ENCODE peak calls at places on chromosome 3, in four cellular contexts. A is upper lobe of left lung, U is vagina, F is suprapubic skin. T is an unnamed sample.

GRCh38 chr3:17115186-17115585 is 230.4 kb downstream of the PLCL2 start:
- DNase-seq in A (no peak), U (no peak), F (no peak), T (no peak)

GRCh38 chr3:46423588-46423987 is 16.5 kb downstream of the CCRL2 start:
- DNase-seq in A (no peak), U (no peak), F (no peak), T (no peak)

GRCh38 chr3:133880886-133881455 is 14.7 kb downstream of the RAB6B start:
- DNase-seq in A (no peak), U (peak; percentile 70), F (no peak), T (peak; percentile 15)

GRCh38 chr3:195081242-195081963 is 189.6 kb downstream of the XXYLT1 start:
- DNase-seq in A (no peak), U (no peak), F (no peak), T (peak; percentile 63)

GRCh38 chr3:118487734-118488133 is 546.9 kb downstream of the IGSF11 start:
- DNase-seq in A (no peak), U (no peak), F (no peak), T (no peak)

GRCh38 chr3:157493627-157494550 is 9.3 kb downstream of the VEPH1 start:
- DNase-seq in A (no peak), U (no peak), F (no peak), T (no peak)

GRCh38 chr3:113536627-113537101 is 4.3 kb downstream of the SIDT1 start:
- DNase-seq in A (no peak), U (no peak), F (no peak), T (no peak)

GRCh38 chr3:156211583-156211982 is 91.2 kb downstream of the KCNAB1 start:
- DNase-seq in A (no peak), U (no peak), F (no peak), T (no peak)

GRCh38 chr3:17032407-17033034 is 147.8 kb downstream of the PLCL2 start:
- DNase-seq in A (no peak), U (no peak), F (no peak), T (no peak)

GRCh38 chr3:43213631-43214030 is 72.7 kb upstream of the SNRK start:
- DNase-seq in A (no peak), U (no peak), F (no peak), T (no peak)

GRCh38 chr3:51031666-51032065 is 353.4 kb upstream of the MANF start:
- DNase-seq in A (no peak), U (no peak), F (no peak), T (no peak)

GRCh38 chr3:155946178-155946577 is 75.7 kb downstream of the GMPS start:
- DNase-seq in A (no peak), U (no peak), F (no peak), T (no peak)

GRCh38 chr3:55854395-55854994 is 367.4 kb upstream of the WNT5A start:
- DNase-seq in A (peak; percentile 4), U (no peak), F (no peak), T (no peak)

GRCh38 chr3:49901351-49902339 is 2.0 kb downstream of the MST1R start:
- DNase-seq in A (no peak), U (no peak), F (no peak), T (no peak)

GRCh38 chr3:197539651-197540051 is 16.1 kb downstream of the BDH1 start:
- DNase-seq in A (no peak), U (no peak), F (peak; percentile 61), T (no peak)

GRCh38 chr3:12486916-12487315 is 2.6 kb downstream of the TSEN2 start:
- DNase-seq in A (no peak), U (no peak), F (no peak), T (no peak)

GRCh38 chr3:121481116-121481895 is 64.5 kb downstream of the POLQ start:
- DNase-seq in A (no peak), U (no peak), F (no peak), T (no peak)

GRCh38 chr3:167110906-167111305 is 269.2 kb downstream of the ZBBX start:
- DNase-seq in A (no peak), U (no peak), F (no peak), T (no peak)

GRCh38 chr3:53940651-53941050 is 49.0 kb upstream of the SELENOK start:
- DNase-seq in A (no peak), U (no peak), F (no peak), T (no peak)

GRCh38 chr3:122313261-122313660 is 11.8 kb upstream of the CSTA start:
- DNase-seq in A (no peak), U (no peak), F (no peak), T (no peak)

GRCh38 chr3:35664460-35664919 is 25.2 kb downstream of the ARPP21 start:
- DNase-seq in A (peak; percentile 63), U (no peak), F (no peak), T (peak; percentile 31)

GRCh38 chr3:94365006-94365405 is 302.1 kb downstream of the NSUN3 start:
- DNase-seq in A (no peak), U (no peak), F (no peak), T (no peak)

GRCh38 chr3:15820911-15821310 is 23.1 kb upstream of the ANKRD28 start:
- DNase-seq in A (no peak), U (no peak), F (no peak), T (no peak)

GRCh38 chr3:55507808-55508207 is 20.7 kb upstream of the WNT5A start:
- DNase-seq in A (no peak), U (no peak), F (no peak), T (no peak)

GRCh38 chr3:88807471-88808090 is 299.8 kb upstream of the EPHA3 start:
- DNase-seq in A (no peak), U (no peak), F (no peak), T (no peak)

GRCh38 chr3:42699511-42699971 is 3.1 kb downstream of the HHATL start:
- DNase-seq in A (no peak), U (peak; percentile 74), F (no peak), T (peak; percentile 17)

GRCh38 chr3:16378920-16379319 is 113.9 kb downstream of the OXNAD1 start:
- DNase-seq in A (no peak), U (no peak), F (no peak), T (no peak)

GRCh38 chr3:177618873-177619771 is 421.8 kb upstream of the TBL1XR1 start:
- DNase-seq in A (no peak), U (no peak), F (no peak), T (no peak)

GRCh38 chr3:129343643-129344360 is 65.1 kb downstream of the HMCES start:
- DNase-seq in A (peak; percentile 90), U (no peak), F (peak; percentile 63), T (peak; percentile 56)

GRCh38 chr3:57856675-57857074 is 100.6 kb downstream of the SLMAP start:
- DNase-seq in A (no peak), U (no peak), F (no peak), T (no peak)
- TF ChIP-seq CTCF in A (no peak), U (no peak), F (no peak), T (no peak)

DNA sequence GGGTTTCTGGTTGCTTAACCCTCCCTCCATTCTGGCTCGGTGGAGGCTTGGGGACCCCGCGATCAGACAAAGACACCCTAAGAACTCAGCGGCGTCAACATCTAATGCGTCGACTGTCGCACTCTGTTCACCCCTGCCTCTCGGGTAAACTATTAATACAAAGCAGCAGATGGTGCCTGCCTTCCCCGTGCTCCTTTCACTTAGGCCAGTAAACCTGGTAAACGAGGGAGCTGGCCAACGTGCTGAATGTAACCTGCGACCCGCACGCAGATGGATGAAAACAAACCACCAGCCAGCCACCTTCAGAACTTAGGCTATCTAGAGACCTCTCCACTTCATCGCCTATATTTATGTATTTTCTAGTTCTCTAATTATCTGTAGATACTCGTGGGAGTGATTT is 848 bp upstream of the CADPS start:
- DNase-seq in A (no peak), U (no peak), F (no peak), T (no peak)
- H3K4me3 ChIP-seq in A (no peak overlapping the region), U (no peak overlapping the region), F (no peak overlapping the region), T (peak overlapping the region; percentile 18)

GRCh38 chr3:39407773-39408492 is 1.4 kb downstream of the RPSA start:
- DNase-seq in A (no peak), U (no peak), F (no peak), T (no peak)

GRCh38 chr3:39408493-39409372 is 2.2 kb downstream of the RPSA start:
- DNase-seq in A (no peak), U (no peak), F (no peak), T (no peak)

GRCh38 chr3:39409514-39410136 is 3.1 kb downstream of the RPSA start:
- DNase-seq in A (no peak), U (no peak), F (no peak), T (no peak)

GRCh38 chr3:39412668-39413260 is 6.2 kb downstream of the RPSA start:
- DNase-seq in A (no peak), U (no peak), F (no peak), T (no peak)

GRCh38 chr3:39410893-39411292 is 4.4 kb downstream of the RPSA start:
- DNase-seq in A (no peak), U (no peak), F (no peak), T (no peak)
- TF ChIP-seq POLR2AphosphoS5 in A (no peak), U (no peak), F (no peak), T (no peak)

GRCh38 chr3:170734043-170734736 is 135.8 kb downstream of the RPL22L1 start:
- DNase-seq in A (no peak), U (no peak), F (no peak), T (no peak)
- TF ChIP-seq CTCF in A (no peak), U (no peak), F (no peak), T (no peak)

DNA sequence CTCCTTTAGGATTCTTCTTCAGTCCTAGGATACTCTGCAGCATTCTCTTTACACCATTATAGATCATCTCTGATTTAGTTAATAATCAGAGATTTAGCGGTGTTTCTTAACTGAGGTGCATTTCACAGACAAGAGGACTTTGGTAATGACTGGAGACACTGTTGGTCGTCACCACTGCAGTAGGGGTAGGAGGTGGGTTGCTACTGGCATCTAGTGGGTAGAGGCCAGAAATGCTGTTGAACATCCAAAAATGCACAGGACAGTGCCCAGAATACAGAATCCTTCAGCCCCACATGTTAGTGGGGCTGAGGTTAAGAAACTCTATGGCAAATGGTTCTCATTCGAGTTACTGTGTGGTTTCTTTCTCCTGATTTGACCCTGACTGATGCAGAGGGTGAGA is 80.4 kb upstream of the LMCD1 start:
- DNase-seq in A (no peak), U (no peak), F (no peak), T (no peak)
- H3K4me3 ChIP-seq in A (no peak overlapping the region), U (no peak overlapping the region), F (no peak overlapping the region), T (no peak overlapping the region)

DNA sequence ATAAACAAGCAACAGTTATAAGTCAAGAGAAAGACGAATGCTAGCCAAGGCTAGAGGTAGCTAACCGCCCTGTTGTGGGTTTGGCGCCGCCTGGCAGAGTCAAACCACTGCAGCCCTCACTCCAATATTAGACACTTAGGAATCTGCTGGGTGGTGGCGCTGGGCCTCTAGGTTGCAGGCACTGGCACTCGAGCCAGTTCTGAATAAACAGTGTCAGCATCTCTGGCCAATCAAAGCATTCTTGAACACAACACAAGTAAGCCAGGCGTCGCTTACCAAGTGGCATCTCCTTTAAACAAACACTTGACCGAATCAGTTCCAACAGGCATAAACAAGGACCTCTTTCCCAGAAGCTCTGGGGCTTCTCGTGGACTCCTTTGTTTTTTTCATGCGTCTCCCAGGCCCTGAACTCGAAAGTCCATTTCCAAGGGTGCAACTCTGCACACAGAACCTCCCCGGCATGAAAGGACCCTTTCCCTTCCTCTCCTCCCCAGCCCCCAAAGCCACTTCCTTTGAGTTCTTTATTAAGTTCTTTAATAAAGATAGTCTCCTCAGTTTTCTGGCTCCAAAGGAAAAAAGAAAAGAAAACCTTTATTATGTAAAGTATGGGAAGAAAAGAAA is 82.3 kb downstream of the LRIG1 start:
- DNase-seq in A (no peak), U (no peak), F (no peak), T (peak; percentile 73)
- TF ChIP-seq POLR2AphosphoS5 in A (no peak), U (no peak), F (no peak), T (peak; percentile 60)

GRCh38 chr3:60707452-60708020 is 543.7 kb downstream of the FHIT start:
- DNase-seq in A (no peak), U (no peak), F (no peak), T (no peak)
- TF ChIP-seq CTCF in A (no peak), U (no peak), F (no peak), T (no peak)

T was measured in stomach.